ENCODE peak calls at places on chromosomes 1 and 21, in four cellular contexts. One of them, this sample, is unnamed.

GRCh38 chr1:23727362-23727811 is 15.9 kb upstream of the ELOA start:
- DNase-seq in Caco-2: peak; percentile 52
- DNase-seq in sigmoid colon: peak; percentile 89
- DNase-seq in CD8-positive, alpha-beta memory T cell: no peak
- DNase-seq in this sample: no peak

GRCh38 chr1:212487774-212488435 is 55.2 kb downstream of the NENF start:
- DNase-seq in CD8-positive, alpha-beta memory T cell: no peak
- DNase-seq in Caco-2: no peak
- DNase-seq in sigmoid colon: no peak
- DNase-seq in this sample: no peak

GRCh38 chr1:209042413-209042812 is 541.1 kb upstream of the CAMK1G start:
- DNase-seq in sigmoid colon: no peak
- DNase-seq in Caco-2: no peak
- DNase-seq in CD8-positive, alpha-beta memory T cell: no peak
- DNase-seq in this sample: no peak

GRCh38 chr21:44710756-44711326 is 531 bp downstream of the TSPEAR start:
- DNase-seq in sigmoid colon: peak; percentile 40
- DNase-seq in CD8-positive, alpha-beta memory T cell: no peak
- DNase-seq in Caco-2: peak; percentile 13
- DNase-seq in this sample: no peak

GRCh38 chr1:154862927-154863701 is 7.0 kb downstream of the KCNN3 start:
- DNase-seq in Caco-2: no peak
- DNase-seq in sigmoid colon: no peak
- DNase-seq in CD8-positive, alpha-beta memory T cell: no peak
- DNase-seq in this sample: no peak

GRCh38 chr1:179825798-179826460 is 51.7 kb downstream of the TOR1AIP2 start:
- DNase-seq in sigmoid colon: no peak
- DNase-seq in Caco-2: no peak
- DNase-seq in CD8-positive, alpha-beta memory T cell: no peak
- DNase-seq in this sample: no peak

GRCh38 chr1:29180497-29181412 is 945 bp downstream of the SRSF4 start:
- DNase-seq in Caco-2: no peak
- DNase-seq in sigmoid colon: no peak
- DNase-seq in CD8-positive, alpha-beta memory T cell: peak; percentile 7
- DNase-seq in this sample: no peak

GRCh38 chr1:227323164-227323955 is 5.1 kb upstream of the CDC42BPA start:
- DNase-seq in CD8-positive, alpha-beta memory T cell: no peak
- DNase-seq in sigmoid colon: no peak
- DNase-seq in Caco-2: no peak
- DNase-seq in this sample: peak; percentile 54

GRCh38 chr1:17167041-17167782 is 37.7 kb upstream of the PADI1 start:
- DNase-seq in sigmoid colon: no peak
- DNase-seq in CD8-positive, alpha-beta memory T cell: no peak
- DNase-seq in Caco-2: no peak
- DNase-seq in this sample: no peak

GRCh38 chr1:205791568-205792180 is 16.4 kb upstream of the RAB29 start:
- DNase-seq in sigmoid colon: no peak
- DNase-seq in Caco-2: peak; percentile 75
- DNase-seq in CD8-positive, alpha-beta memory T cell: peak; percentile 38
- DNase-seq in this sample: no peak

GRCh38 chr21:42288962-42289361 is 26.2 kb downstream of the TFF3 start:
- DNase-seq in sigmoid colon: no peak
- DNase-seq in CD8-positive, alpha-beta memory T cell: no peak
- DNase-seq in Caco-2: no peak
- DNase-seq in this sample: no peak
- H3K36me3 ChIP-seq in sigmoid colon: peaks cover 19% of the 10 kb centered on the region
- H3K36me3 ChIP-seq in CD8-positive, alpha-beta memory T cell: peaks cover 7% of the 10 kb centered on the region
- H3K36me3 ChIP-seq in Caco-2: no peaks in the 10 kb centered on the region
- H3K36me3 ChIP-seq in this sample: no peaks in the 10 kb centered on the region

GRCh38 chr1:8663915-8664331 is 153.5 kb downstream of the RERE start:
- DNase-seq in Caco-2: no peak
- DNase-seq in CD8-positive, alpha-beta memory T cell: no peak
- DNase-seq in sigmoid colon: peak; percentile 63
- DNase-seq in this sample: no peak
- H3K4me3 ChIP-seq in Caco-2: no peak overlapping the region
- H3K4me3 ChIP-seq in CD8-positive, alpha-beta memory T cell: no peak overlapping the region
- H3K4me3 ChIP-seq in sigmoid colon: peak overlapping the region; percentile 0
- H3K4me3 ChIP-seq in this sample: no peak overlapping the region

GRCh38 chr21:33948951-33949444 is 33.4 kb upstream of the ATP5PO start:
- DNase-seq in Caco-2: no peak
- DNase-seq in CD8-positive, alpha-beta memory T cell: no peak
- DNase-seq in sigmoid colon: no peak
- DNase-seq in this sample: no peak
- H3K36me3 ChIP-seq in Caco-2: no peaks in the 10 kb centered on the region
- H3K36me3 ChIP-seq in CD8-positive, alpha-beta memory T cell: no peaks in the 10 kb centered on the region
- H3K36me3 ChIP-seq in sigmoid colon: no peaks in the 10 kb centered on the region
- H3K36me3 ChIP-seq in this sample: no peaks in the 10 kb centered on the region

DNA sequence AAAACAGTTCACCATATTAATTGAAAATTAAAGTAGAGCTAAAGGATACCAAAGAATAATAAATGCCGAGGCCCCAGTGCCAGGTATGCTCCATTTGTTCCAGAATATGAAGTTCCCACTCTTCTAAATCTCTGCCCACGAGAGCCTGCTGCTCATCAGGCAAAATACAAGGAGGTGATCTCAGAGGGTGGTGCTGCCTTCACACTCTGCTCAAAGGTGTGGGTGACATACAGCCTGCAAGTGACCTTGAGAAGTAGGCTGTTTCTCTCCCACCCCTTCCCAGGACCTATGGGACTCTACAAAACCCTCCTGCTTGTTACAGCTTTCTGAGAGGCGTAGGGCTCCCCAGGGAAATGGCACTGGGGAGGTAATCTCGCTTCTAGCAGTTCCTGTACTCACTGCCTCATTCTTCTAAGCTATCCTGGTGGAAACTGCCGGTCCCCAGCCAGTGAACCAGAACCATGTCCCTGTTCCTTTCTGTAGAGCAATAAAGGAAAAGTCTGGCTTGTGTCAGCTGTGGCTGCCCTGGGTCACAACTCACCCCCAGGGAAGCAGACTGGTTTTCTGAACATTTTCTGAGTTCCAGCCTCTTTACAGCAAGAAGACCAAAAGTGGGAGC is 26.9 kb upstream of the DPT start:
- DNase-seq in sigmoid colon: no peak
- DNase-seq in CD8-positive, alpha-beta memory T cell: no peak
- DNase-seq in Caco-2: no peak
- DNase-seq in this sample: no peak
- H3K4me3 ChIP-seq in sigmoid colon: no peak overlapping the region
- H3K4me3 ChIP-seq in CD8-positive, alpha-beta memory T cell: no peak overlapping the region
- H3K4me3 ChIP-seq in Caco-2: no peak overlapping the region
- H3K4me3 ChIP-seq in this sample: no peak overlapping the region

This sample was measured in PC-9.